ENCODE peak calls at places on chromosomes 5 and 9, in five cellular contexts. One of them, this sample, is unnamed.

GRCh38 chr5:127941646-127942045 is 141.9 kb upstream of the SLC12A2 start:
- DNase-seq in HCT116: no peak
- DNase-seq in IMR-90: no peak
- DNase-seq in adrenal gland: no peak
- DNase-seq in tibial nerve: no peak
- DNase-seq in this sample: no peak

GRCh38 chr9:35605336-35606137 is 475 bp downstream of the TESK1 start:
- DNase-seq in HCT116: no peak
- DNase-seq in adrenal gland: no peak
- DNase-seq in IMR-90: no peak
- DNase-seq in tibial nerve: no peak
- DNase-seq in this sample: peak; percentile 60

GRCh38 chr5:168408561-168409321 is 77.5 kb upstream of the RARS1 start:
- DNase-seq in adrenal gland: no peak
- DNase-seq in HCT116: no peak
- DNase-seq in IMR-90: peak; percentile 56
- DNase-seq in tibial nerve: no peak
- DNase-seq in this sample: no peak

GRCh38 chr5:155127552-155127951 is 114.0 kb downstream of the KIF4B start:
- DNase-seq in tibial nerve: no peak
- DNase-seq in HCT116: no peak
- DNase-seq in adrenal gland: no peak
- DNase-seq in IMR-90: no peak
- DNase-seq in this sample: no peak

GRCh38 chr9:115058684-115059315 is 59.2 kb downstream of the TNC start:
- DNase-seq in adrenal gland: no peak
- DNase-seq in IMR-90: peak; percentile 83
- DNase-seq in tibial nerve: no peak
- DNase-seq in HCT116: no peak
- DNase-seq in this sample: no peak

GRCh38 chr5:127648997-127649550 is at the start of gene CTXN3:
- DNase-seq in HCT116: no peak
- DNase-seq in IMR-90: no peak
- DNase-seq in tibial nerve: no peak
- DNase-seq in adrenal gland: no peak
- DNase-seq in this sample: no peak

GRCh38 chr5:174817610-174818009 is 93.2 kb downstream of the MSX2 start:
- DNase-seq in tibial nerve: no peak
- DNase-seq in IMR-90: no peak
- DNase-seq in adrenal gland: no peak
- DNase-seq in HCT116: no peak
- DNase-seq in this sample: no peak

GRCh38 chr5:175032741-175033151 is 308.4 kb downstream of the MSX2 start:
- DNase-seq in adrenal gland: no peak
- DNase-seq in IMR-90: no peak
- DNase-seq in tibial nerve: no peak
- DNase-seq in HCT116: no peak
- DNase-seq in this sample: no peak

GRCh38 chr9:34457266-34458012 is 931 bp downstream of the FAM219A start:
- DNase-seq in HCT116: no peak
- DNase-seq in IMR-90: peak; percentile 77
- DNase-seq in tibial nerve: peak; percentile 43
- DNase-seq in adrenal gland: peak; percentile 58
- DNase-seq in this sample: peak; percentile 52

GRCh38 chr5:139263431-139263975 is 30.0 kb upstream of the MATR3 start:
- DNase-seq in HCT116: no peak
- DNase-seq in adrenal gland: no peak
- DNase-seq in IMR-90: no peak
- DNase-seq in tibial nerve: no peak
- DNase-seq in this sample: peak; percentile 36

GRCh38 chr9:125568616-125569015 is 138.4 kb downstream of the MAPKAP1 start:
- DNase-seq in adrenal gland: no peak
- DNase-seq in IMR-90: peak; percentile 39
- DNase-seq in HCT116: no peak
- DNase-seq in tibial nerve: no peak
- DNase-seq in this sample: no peak

GRCh38 chr5:172919525-172920446 is 39.4 kb upstream of the RPL26L1 start:
- DNase-seq in IMR-90: peak; percentile 57
- DNase-seq in tibial nerve: no peak
- DNase-seq in adrenal gland: peak; percentile 87
- DNase-seq in HCT116: no peak
- DNase-seq in this sample: no peak

GRCh38 chr9:37903581-37903830 is 421 bp downstream of the SLC25A51 start:
- DNase-seq in adrenal gland: peak; percentile 65
- DNase-seq in IMR-90: no peak
- DNase-seq in tibial nerve: no peak
- DNase-seq in HCT116: no peak
- DNase-seq in this sample: no peak

GRCh38 chr5:31442253-31442820 is 89.6 kb downstream of the DROSHA start:
- DNase-seq in HCT116: no peak
- DNase-seq in IMR-90: peak; percentile 50
- DNase-seq in adrenal gland: no peak
- DNase-seq in tibial nerve: no peak
- DNase-seq in this sample: no peak

GRCh38 chr9:86098793-86099694 is at the start of gene GOLM1:
- DNase-seq in adrenal gland: peak; percentile 39
- DNase-seq in IMR-90: peak; percentile 60
- DNase-seq in tibial nerve: no peak
- DNase-seq in HCT116: no peak
- DNase-seq in this sample: peak; percentile 87
- TF ChIP-seq POLR2A in adrenal gland: peak; percentile 24
- TF ChIP-seq POLR2A in IMR-90: no peak
- TF ChIP-seq POLR2A in tibial nerve: no peak
- TF ChIP-seq POLR2A in HCT116: peak; percentile 82
- TF ChIP-seq POLR2A in this sample: no peak

GRCh38 chr9:124011460-124012301 is at the start of gene LHX2:
- DNase-seq in adrenal gland: peak; percentile 42
- DNase-seq in IMR-90: peak; percentile 52
- DNase-seq in tibial nerve: no peak
- DNase-seq in HCT116: peak; percentile 75
- DNase-seq in this sample: peak; percentile 42
- TF ChIP-seq POLR2A in adrenal gland: no peak
- TF ChIP-seq POLR2A in IMR-90: no peak
- TF ChIP-seq POLR2A in tibial nerve: no peak
- TF ChIP-seq POLR2A in HCT116: peak; percentile 40
- TF ChIP-seq POLR2A in this sample: no peak

GRCh38 chr5:95554647-95555548 is at the start of the genes ARSK and SKIC3:
- DNase-seq in tibial nerve: peak; percentile 90
- DNase-seq in IMR-90: peak; percentile 99
- DNase-seq in adrenal gland: peak; percentile 97
- DNase-seq in HCT116: peak; percentile 98
- DNase-seq in this sample: peak; percentile 99
- TF ChIP-seq POLR2A in tibial nerve: peak; percentile 91
- TF ChIP-seq POLR2A in IMR-90: peak; percentile 67
- TF ChIP-seq POLR2A in adrenal gland: peak; percentile 87
- TF ChIP-seq POLR2A in HCT116: peak; percentile 92
- TF ChIP-seq POLR2A in this sample: peak; percentile 80

DNA sequence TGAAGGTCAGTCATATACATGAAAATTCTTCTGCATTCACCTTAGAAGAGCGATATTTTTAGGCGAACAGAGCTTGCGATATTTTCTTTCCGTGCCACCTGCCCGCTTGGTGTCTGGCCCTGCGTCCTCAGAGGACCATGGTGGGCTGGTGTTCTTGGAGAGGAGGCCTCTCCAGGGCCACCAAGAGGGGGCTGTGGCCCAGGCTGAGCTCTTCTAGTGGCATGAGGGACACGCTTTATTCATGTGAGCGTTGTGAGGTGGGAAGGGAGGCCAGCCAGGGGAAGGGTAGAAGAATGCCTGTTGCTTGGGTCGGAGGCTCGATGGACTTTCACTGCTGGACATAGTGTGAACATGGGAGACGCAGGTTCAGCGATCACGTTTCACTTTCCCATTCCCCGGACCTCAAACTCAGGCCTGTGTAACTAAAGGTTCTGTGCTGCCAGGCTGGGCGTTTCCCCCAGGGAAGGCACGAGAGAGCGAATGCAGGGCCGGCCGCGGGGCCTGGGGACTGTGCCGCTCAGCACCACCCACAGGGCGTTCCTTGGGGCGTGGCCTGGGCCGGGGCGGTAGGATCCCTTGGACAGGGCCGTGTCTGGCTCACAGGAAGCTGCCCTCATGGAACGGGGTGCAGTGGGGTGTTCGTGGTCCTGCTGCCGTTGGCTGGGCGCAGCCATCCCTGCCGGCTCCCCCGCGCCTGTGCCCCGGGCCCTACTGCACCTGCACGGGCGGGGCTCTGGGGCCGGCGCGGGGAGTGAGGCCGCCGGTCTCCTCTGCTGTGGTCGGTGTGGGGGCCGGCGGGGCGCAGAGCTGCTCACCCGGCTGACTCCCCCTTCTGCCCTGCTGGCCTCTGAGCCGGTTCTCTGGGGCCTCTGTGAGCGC is 40.7 kb upstream of the CLPTM1L start:
- DNase-seq in adrenal gland: peak; percentile 89
- DNase-seq in HCT116: no peak
- DNase-seq in tibial nerve: peak; percentile 52
- DNase-seq in IMR-90: peak; percentile 3
- DNase-seq in this sample: peak; percentile 68
- TF ChIP-seq POLR2A in adrenal gland: peak; percentile 72
- TF ChIP-seq POLR2A in HCT116: no peak
- TF ChIP-seq POLR2A in tibial nerve: no peak
- TF ChIP-seq POLR2A in IMR-90: no peak
- TF ChIP-seq POLR2A in this sample: peak; percentile 28

GRCh38 chr5:106493910-106494309 is 1176.8 kb downstream of the EFNA5 start:
- DNase-seq in IMR-90: no peak
- DNase-seq in tibial nerve: no peak
- DNase-seq in HCT116: no peak
- DNase-seq in adrenal gland: no peak
- DNase-seq in this sample: no peak

GRCh38 chr5:106488407-106488806 is 1182.3 kb downstream of the EFNA5 start:
- DNase-seq in IMR-90: no peak
- DNase-seq in tibial nerve: no peak
- DNase-seq in HCT116: no peak
- DNase-seq in adrenal gland: no peak
- DNase-seq in this sample: no peak

DNA sequence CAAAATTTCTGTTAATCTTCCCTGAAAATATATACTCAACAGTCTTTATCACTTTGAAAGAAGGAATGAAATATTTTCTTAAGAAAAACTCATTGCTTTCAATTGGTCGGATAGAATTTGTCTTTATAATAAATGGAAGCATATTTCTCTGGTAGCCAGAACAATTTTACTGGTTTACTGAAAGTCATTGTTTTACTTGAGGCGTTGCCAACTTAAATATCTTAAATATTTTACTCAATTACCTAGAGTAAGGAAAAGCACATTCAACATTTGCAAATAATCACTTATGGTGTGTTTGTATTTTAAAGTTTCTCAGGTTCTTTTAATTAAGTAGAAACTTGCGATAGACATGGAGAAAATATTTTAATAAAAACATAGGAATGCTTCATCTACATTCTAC is 1181.7 kb downstream of the EFNA5 start:
- DNase-seq in tibial nerve: no peak
- DNase-seq in adrenal gland: no peak
- DNase-seq in IMR-90: no peak
- DNase-seq in HCT116: no peak
- DNase-seq in this sample: no peak
- TF ChIP-seq POLR2A in tibial nerve: no peak
- TF ChIP-seq POLR2A in adrenal gland: no peak
- TF ChIP-seq POLR2A in IMR-90: no peak
- TF ChIP-seq POLR2A in HCT116: no peak
- TF ChIP-seq POLR2A in this sample: no peak

GRCh38 chr5:33105521-33105941 is 335.2 kb upstream of the TARS1 start:
- DNase-seq in tibial nerve: no peak
- DNase-seq in HCT116: no peak
- DNase-seq in adrenal gland: no peak
- DNase-seq in IMR-90: peak; percentile 82
- DNase-seq in this sample: no peak

GRCh38 chr5:33102551-33102950 is 338.2 kb upstream of the TARS1 start:
- DNase-seq in adrenal gland: no peak
- DNase-seq in HCT116: no peak
- DNase-seq in IMR-90: peak; percentile 21
- DNase-seq in tibial nerve: no peak
- DNase-seq in this sample: no peak
- TF ChIP-seq POLR2A in adrenal gland: no peak
- TF ChIP-seq POLR2A in HCT116: no peak
- TF ChIP-seq POLR2A in IMR-90: no peak
- TF ChIP-seq POLR2A in tibial nerve: no peak
- TF ChIP-seq POLR2A in this sample: no peak

DNA sequence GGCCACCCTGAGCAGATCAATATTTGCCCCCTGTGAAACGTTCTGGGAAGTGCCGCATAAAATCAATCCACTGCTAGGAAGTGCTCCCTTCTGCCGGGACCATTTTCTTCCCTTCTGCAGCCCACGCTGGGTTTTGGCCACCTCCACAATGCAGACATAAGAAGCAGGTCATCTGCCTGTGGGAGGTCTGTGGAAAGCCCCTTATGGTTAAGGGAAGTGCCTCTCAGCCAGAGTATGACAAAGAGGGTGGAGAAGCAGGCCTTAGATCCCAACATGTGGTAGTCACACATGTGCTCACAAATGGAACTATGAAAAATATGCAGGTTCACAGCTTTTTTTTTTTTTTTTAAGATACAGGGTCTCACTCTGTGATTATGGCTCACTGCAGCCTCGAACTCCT is 82.8 kb downstream of the SLC1A3 start:
- DNase-seq in tibial nerve: no peak
- DNase-seq in IMR-90: peak; percentile 61
- DNase-seq in HCT116: no peak
- DNase-seq in adrenal gland: peak; percentile 24
- DNase-seq in this sample: no peak
- TF ChIP-seq POLR2A in tibial nerve: no peak
- TF ChIP-seq POLR2A in IMR-90: no peak
- TF ChIP-seq POLR2A in HCT116: no peak
- TF ChIP-seq POLR2A in adrenal gland: no peak
- TF ChIP-seq POLR2A in this sample: no peak

GRCh38 chr5:180353226-180353962 is at the start of gene GFPT2:
- DNase-seq in HCT116: no peak
- DNase-seq in tibial nerve: peak; percentile 72
- DNase-seq in IMR-90: peak; percentile 64
- DNase-seq in adrenal gland: peak; percentile 80
- DNase-seq in this sample: peak; percentile 58
- TF ChIP-seq POLR2A in HCT116: no peak
- TF ChIP-seq POLR2A in tibial nerve: peak; percentile 36
- TF ChIP-seq POLR2A in IMR-90: peak; percentile 93
- TF ChIP-seq POLR2A in adrenal gland: no peak
- TF ChIP-seq POLR2A in this sample: no peak

DNA sequence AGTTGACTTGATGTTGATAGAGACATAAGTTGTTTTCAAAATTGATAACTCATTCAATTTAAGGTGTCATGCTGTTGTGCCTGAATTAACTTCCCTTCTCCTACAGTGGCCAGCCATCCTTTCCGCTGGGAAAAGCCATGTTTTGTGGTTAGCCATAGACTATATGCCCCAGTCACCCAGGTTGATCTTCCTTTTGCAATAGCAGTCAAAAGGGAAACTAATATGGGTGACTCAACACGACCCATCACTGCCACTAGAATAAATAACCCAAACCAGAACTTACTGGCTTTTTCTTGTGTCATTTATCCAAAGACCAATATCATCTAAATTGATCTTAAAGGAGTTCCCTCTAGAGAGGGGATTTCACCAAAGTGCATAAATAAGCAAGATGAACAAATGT is 87.4 kb downstream of the PTCD2 start:
- DNase-seq in IMR-90: peak; percentile 47
- DNase-seq in HCT116: no peak
- DNase-seq in adrenal gland: no peak
- DNase-seq in tibial nerve: no peak
- DNase-seq in this sample: no peak
- TF ChIP-seq POLR2A in IMR-90: no peak
- TF ChIP-seq POLR2A in HCT116: no peak
- TF ChIP-seq POLR2A in adrenal gland: no peak
- TF ChIP-seq POLR2A in tibial nerve: no peak
- TF ChIP-seq POLR2A in this sample: no peak